ENCODE peak calls at places on chromosomes 2 and 18, in eight cellular contexts. N is psoas muscle; U is GM12865; S is uterus; V is left ventricle myocardium inferior; O is CD4-positive, alpha-beta T cell; D is omental fat pad; E is HFF-Myc. J is an unnamed sample.

GRCh38 chr2:197198890-197199289 is 111.7 kb downstream of the ANKRD44 start:
- DNase-seq in N (no peak), U (peak), S (peak), V (peak), O (peak), D (no peak), E (no peak), J (peak)

GRCh38 chr2:23925702-23926288 is 1.1 kb downstream of the ATAD2B start:
- DNase-seq in N (peak), U (peak), S (peak), V (peak), O (peak), D (no peak), E (no peak), J (peak)

GRCh38 chr2:111678651-111679050 is 205.3 kb downstream of the ANAPC1 start:
- DNase-seq in N (no peak), U (no peak), S (no peak), V (no peak), O (no peak), D (no peak), E (no peak), J (no peak)

GRCh38 chr18:68387246-68387645 is 327.7 kb downstream of the TMX3 start:
- DNase-seq in N (no peak), U (no peak), S (no peak), V (no peak), O (no peak), D (no peak), E (no peak), J (no peak)

GRCh38 chr2:108536133-108536780 is 2.0 kb downstream of the LIMS1 start:
- DNase-seq in N (no peak), U (no peak), S (no peak), V (no peak), O (no peak), D (no peak), E (no peak), J (no peak)

GRCh38 chr2:121128741-121129659 is 156.0 kb downstream of the TFCP2L1 start:
- DNase-seq in N (no peak), U (peak), S (no peak), V (peak), O (no peak), D (no peak), E (peak), J (peak)

GRCh38 chr2:182077023-182077422 is 91.4 kb downstream of the PPP1R1C start:
- DNase-seq in N (no peak), U (no peak), S (no peak), V (no peak), O (no peak), D (no peak), E (no peak), J (no peak)

GRCh38 chr2:88090446-88091283 is 23.0 kb downstream of the SMYD1 start:
- DNase-seq in N (no peak), U (no peak), S (no peak), V (no peak), O (no peak), D (no peak), E (no peak), J (no peak)

GRCh38 chr2:138823651-138824050 is 43.5 kb upstream of the NXPH2 start:
- DNase-seq in N (no peak), U (no peak), S (no peak), V (no peak), O (no peak), D (no peak), E (no peak), J (no peak)

GRCh38 chr18:52722904-52723303 is 382.9 kb downstream of the DCC start:
- DNase-seq in N (no peak), U (no peak), S (no peak), V (no peak), O (no peak), D (no peak), E (no peak), J (no peak)

GRCh38 chr2:224722250-224722649 is 6.1 kb upstream of the CCDC195 start:
- DNase-seq in N (no peak), U (no peak), S (no peak), V (no peak), O (no peak), D (no peak), E (no peak), J (no peak)

GRCh38 chr2:219498280-219499057 is at the start of gene GMPPA:
- DNase-seq in N (peak), U (peak), S (peak), V (peak), O (peak), D (peak), E (peak), J (peak)
- TF ChIP-seq CTCF in N (peak), U (no peak), S (no peak), V (peak), O (no peak), D (no peak), E (no peak), J (no peak)

GRCh38 chr2:158477202-158477601 is 20.4 kb downstream of the PKP4 start:
- DNase-seq in N (no peak), U (no peak), S (no peak), V (no peak), O (no peak), D (no peak), E (no peak), J (no peak)

GRCh38 chr2:158478237-158478636 is 21.5 kb downstream of the PKP4 start:
- DNase-seq in N (no peak), U (no peak), S (no peak), V (no peak), O (no peak), D (no peak), E (no peak), J (no peak)

GRCh38 chr2:158473719-158474392 is 17.1 kb downstream of the PKP4 start:
- DNase-seq in N (no peak), U (no peak), S (no peak), V (no peak), O (no peak), D (no peak), E (no peak), J (no peak)
- TF ChIP-seq CTCF in N (no peak), U (no peak), S (no peak), V (no peak), O (no peak), D (no peak), E (peak), J (no peak)

DNA sequence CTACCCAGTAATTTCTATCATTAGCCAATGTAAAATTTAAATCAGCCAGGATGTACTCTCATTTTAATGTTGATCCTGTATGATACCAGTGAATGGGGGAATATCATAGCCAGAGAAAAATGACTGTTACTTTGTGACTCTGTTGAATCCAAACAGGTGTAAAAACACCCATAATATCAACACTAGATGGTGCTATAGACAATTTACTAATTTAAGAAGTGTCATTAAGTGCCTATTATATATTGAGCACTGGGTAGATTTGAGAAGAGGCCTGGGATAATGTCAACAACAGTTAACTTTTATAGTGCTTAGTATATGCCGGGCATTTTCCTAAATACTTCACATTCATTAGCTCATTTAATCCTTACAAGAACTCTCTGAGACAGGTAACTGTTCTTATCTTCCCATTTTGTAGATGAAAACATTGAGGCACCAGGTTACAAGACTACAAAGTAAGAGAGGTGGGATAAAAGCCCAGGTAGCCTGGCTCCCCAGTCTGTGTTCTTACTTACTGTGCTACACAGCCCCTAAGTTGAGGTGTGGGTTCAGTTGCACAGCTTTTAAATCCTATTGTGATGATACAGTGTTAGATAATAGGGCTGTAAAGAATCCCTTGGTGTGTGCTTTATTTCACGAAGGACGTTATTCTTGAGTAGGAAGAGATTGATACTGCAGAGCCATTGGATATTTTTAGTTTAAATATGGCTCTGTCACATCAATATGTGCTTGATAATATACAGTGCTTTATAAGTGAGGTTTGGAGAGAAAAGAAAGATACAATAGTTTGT is 325.5 kb downstream of the AGPS start:
- DNase-seq in N (no peak), U (no peak), S (no peak), V (no peak), O (no peak), D (no peak), E (no peak), J (peak)
- TF ChIP-seq CTCF in N (peak), U (peak), S (no peak), V (peak), O (no peak), D (no peak), E (no peak), J (peak)

GRCh38 chr2:235793163-235793752 is 299.4 kb downstream of the AGAP1 start:
- DNase-seq in N (no peak), U (peak), S (no peak), V (peak), O (no peak), D (no peak), E (no peak), J (no peak)
- TF ChIP-seq CTCF in N (peak), U (peak), S (no peak), V (peak), O (no peak), D (no peak), E (peak), J (peak)

GRCh38 chr2:240952496-240953246 is 45.7 kb upstream of the SNED1 start:
- DNase-seq in N (peak), U (no peak), S (peak), V (peak), O (no peak), D (no peak), E (no peak), J (no peak)
- TF ChIP-seq CTCF in N (no peak), U (no peak), S (no peak), V (no peak), O (no peak), D (no peak), E (no peak), J (no peak)

GRCh38 chr2:67215636-67216035 is 181.5 kb upstream of the ETAA1 start:
- DNase-seq in N (no peak), U (no peak), S (no peak), V (no peak), O (no peak), D (no peak), E (no peak), J (no peak)
- TF ChIP-seq CTCF in N (no peak), U (no peak), S (no peak), V (peak), O (no peak), D (no peak), E (no peak), J (no peak)

GRCh38 chr2:213152065-213152794 is 818 bp upstream of the IKZF2 start:
- DNase-seq in N (peak), U (peak), S (peak), V (peak), O (no peak), D (peak), E (no peak), J (no peak)
- TF ChIP-seq CTCF in N (peak), U (peak), S (peak), V (peak), O (no peak), D (no peak), E (no peak), J (peak)

J was measured in GM13977.